ENCODE peak calls at places on chromosomes 6 and 20, in ten cellular contexts. T, I, R, A, S, V, D, Q, K and W are unnamed samples.

GRCh38 chr6:88870728-88871330 is 92.6 kb downstream of the RNGTT start:
- DNase-seq in T (peak), I (peak), R (peak), A (peak), S (peak), V (peak), D (no peak), Q (peak), K (no peak), W (peak)

GRCh38 chr20:44390280-44390679 is 34.8 kb downstream of the HNF4A start:
- DNase-seq in T (no peak), I (no peak), R (no peak), A (no peak), S (no peak), V (no peak), D (no peak), Q (no peak), K (no peak), W (no peak)

GRCh38 chr6:15887491-15888461 is 224.9 kb upstream of the DTNBP1 start:
- DNase-seq in T (no peak), I (no peak), R (no peak), A (no peak), S (no peak), V (no peak), D (no peak), Q (no peak), K (no peak), W (no peak)

GRCh38 chr6:167541544-167541943 is 216.7 kb downstream of the TTLL2 start:
- DNase-seq in T (no peak), I (no peak), R (no peak), A (no peak), S (no peak), V (no peak), D (no peak), Q (no peak), K (no peak), W (no peak)

GRCh38 chr6:154112181-154112809 is 73.3 kb downstream of the OPRM1 start:
- DNase-seq in T (no peak), I (no peak), R (peak), A (peak), S (no peak), V (no peak), D (no peak), Q (no peak), K (no peak), W (no peak)

GRCh38 chr20:53677447-53678314 is 84.0 kb upstream of the ZNF217 start:
- DNase-seq in T (peak), I (peak), R (peak), A (peak), S (peak), V (peak), D (no peak), Q (no peak), K (no peak), W (no peak)

GRCh38 chr6:140462495-140463311 is 1088.3 kb upstream of the CITED2 start:
- DNase-seq in T (peak), I (no peak), R (peak), A (peak), S (peak), V (peak), D (no peak), Q (peak), K (no peak), W (no peak)

GRCh38 chr6:85385636-85386315 is 64.1 kb upstream of the NT5E start:
- DNase-seq in T (no peak), I (no peak), R (no peak), A (no peak), S (no peak), V (no peak), D (no peak), Q (no peak), K (no peak), W (no peak)

GRCh38 chr6:52632011-52632410 is 38.9 kb upstream of the TMEM14A start:
- DNase-seq in T (no peak), I (no peak), R (no peak), A (no peak), S (no peak), V (no peak), D (no peak), Q (no peak), K (no peak), W (no peak)

GRCh38 chr6:106159531-106159940 is 73.4 kb downstream of the PRDM1 start:
- DNase-seq in T (no peak), I (no peak), R (peak), A (peak), S (peak), V (peak), D (no peak), Q (no peak), K (no peak), W (no peak)

GRCh38 chr20:45867811-45868176 is 10.4 kb downstream of the ZSWIM3 start:
- DNase-seq in T (peak), I (no peak), R (peak), A (peak), S (peak), V (peak), D (no peak), Q (no peak), K (no peak), W (no peak)

GRCh38 chr20:59987135-59987534 is 28.9 kb downstream of the CDH26 start:
- DNase-seq in T (peak), I (no peak), R (no peak), A (no peak), S (no peak), V (no peak), D (no peak), Q (no peak), K (no peak), W (no peak)

GRCh38 chr20:38979842-38980241 is 17.7 kb downstream of the DHX35 start:
- DNase-seq in T (no peak), I (no peak), R (no peak), A (no peak), S (no peak), V (no peak), D (no peak), Q (no peak), K (no peak), W (no peak)